ENCODE peak calls at places on chromosome 10, in six cellular contexts. Y is caudate nucleus, J is BJ, Z is HT1080, B is AML-193, M is T-helper 9 cell. F is an unnamed sample.
A peak's percentile ranks its signal among the peaks of the same experiment; 100 is the strongest.

GRCh38 chr10:100345570-100346330 is 1.3 kb upstream of the SCD start:
- DNase-seq in Y (no peak), J (no peak), Z (peak; percentile 56), B (no peak), M (no peak), F (no peak)

GRCh38 chr10:104316321-104317099 is 21.8 kb downstream of the ITPRIP start:
- DNase-seq in Y (no peak), J (no peak), Z (no peak), B (no peak), M (no peak), F (peak; percentile 13)

GRCh38 chr10:129694633-129695356 is 227.8 kb downstream of the MGMT start:
- DNase-seq in Y (peak; percentile 15), J (no peak), Z (no peak), B (no peak), M (no peak), F (no peak)

GRCh38 chr10:112958275-112958995 is 8.4 kb downstream of the TCF7L2 start:
- DNase-seq in Y (no peak), J (peak; percentile 98), Z (peak; percentile 71), B (no peak), M (no peak), F (no peak)

GRCh38 chr10:38605153-38605661 is 511.1 kb downstream of the ZNF37A start:
- DNase-seq in Y (no peak), J (no peak), Z (no peak), B (no peak), M (no peak), F (no peak)

GRCh38 chr10:72328045-72328828 is 26.5 kb downstream of the DNAJB12 start:
- DNase-seq in Y (peak; percentile 47), J (no peak), Z (peak; percentile 67), B (peak; percentile 19), M (no peak), F (no peak)

GRCh38 chr10:8048281-8049008 is 6.0 kb upstream of the GATA3 start:
- DNase-seq in Y (no peak), J (no peak), Z (no peak), B (no peak), M (peak; percentile 59), F (no peak)

GRCh38 chr10:81145975-81146374 is 608.3 kb downstream of the SH2D4B start:
- DNase-seq in Y (no peak), J (no peak), Z (no peak), B (no peak), M (no peak), F (no peak)

GRCh38 chr10:55174419-55174818 is 373.4 kb upstream of the PCDH15 start:
- DNase-seq in Y (no peak), J (no peak), Z (no peak), B (no peak), M (no peak), F (no peak)

GRCh38 chr10:101014966-101015581 is 15.5 kb downstream of the LZTS2 start:
- DNase-seq in Y (peak; percentile 47), J (peak; percentile 42), Z (peak; percentile 97), B (no peak), M (no peak), F (no peak)

GRCh38 chr10:78250313-78251040 is 216.8 kb downstream of the RPS24 start:
- DNase-seq in Y (no peak), J (no peak), Z (no peak), B (peak; percentile 97), M (no peak), F (peak; percentile 78)

GRCh38 chr10:47366731-47367460 is 17.2 kb downstream of the ZNF488 start:
- DNase-seq in Y (no peak), J (no peak), Z (no peak), B (no peak), M (no peak), F (peak; percentile 26)

GRCh38 chr10:6951771-6952170 is 371.7 kb upstream of the PRKCQ start:
- DNase-seq in Y (no peak), J (no peak), Z (no peak), B (no peak), M (no peak), F (no peak)

GRCh38 chr10:38156416-38157269 is 62.5 kb downstream of the ZNF37A start:
- DNase-seq in Y (no peak), J (no peak), Z (no peak), B (no peak), M (no peak), F (no peak)

GRCh38 chr10:30502266-30503058 is 68.5 kb downstream of the MAP3K8 start:
- DNase-seq in Y (no peak), J (no peak), Z (peak; percentile 12), B (peak; percentile 86), M (peak; percentile 21), F (no peak)

GRCh38 chr10:80407836-80408197 is 534 bp upstream of the PRXL2A start:
- DNase-seq in Y (no peak), J (no peak), Z (no peak), B (peak; percentile 15), M (no peak), F (no peak)

GRCh38 chr10:11345224-11346054 is 266.0 kb downstream of the USP6NL start:
- DNase-seq in Y (no peak), J (no peak), Z (peak; percentile 56), B (peak; percentile 65), M (no peak), F (peak; percentile 75)

GRCh38 chr10:34029455-34029854 is 695.0 kb upstream of the NRP1 start:
- DNase-seq in Y (no peak), J (no peak), Z (no peak), B (no peak), M (no peak), F (no peak)

GRCh38 chr10:80542053-80542452 is 4.4 kb downstream of the SH2D4B start:
- DNase-seq in Y (no peak), J (no peak), Z (peak; percentile 62), B (no peak), M (no peak), F (no peak)

GRCh38 chr10:102935510-102935909 is 17.4 kb downstream of the CNNM2 start:
- DNase-seq in Y (no peak), J (no peak), Z (no peak), B (no peak), M (no peak), F (no peak)

GRCh38 chr10:4533626-4534025 is 292.4 kb upstream of the AKR1E2 start:
- DNase-seq in Y (no peak), J (no peak), Z (no peak), B (no peak), M (no peak), F (no peak)

GRCh38 chr10:84296071-84296981 is 32.1 kb upstream of the CCSER2 start:
- DNase-seq in Y (no peak), J (no peak), Z (peak; percentile 87), B (no peak), M (no peak), F (no peak)

GRCh38 chr10:133258066-133258817 is 18.4 kb downstream of the ADAM8 start:
- DNase-seq in Y (no peak), J (no peak), Z (peak; percentile 26), B (no peak), M (no peak), F (no peak)

GRCh38 chr10:32793033-32793432 is 165.0 kb downstream of the ITGB1 start:
- DNase-seq in Y (no peak), J (no peak), Z (no peak), B (no peak), M (no peak), F (no peak)

GRCh38 chr10:35040761-35041501 is 49.2 kb downstream of the CUL2 start:
- DNase-seq in Y (no peak), J (peak; percentile 13), Z (peak; percentile 76), B (no peak), M (no peak), F (no peak)

GRCh38 chr10:104548090-104548489 is 93.0 kb upstream of the SORCS3 start:
- DNase-seq in Y (no peak), J (no peak), Z (no peak), B (no peak), M (no peak), F (no peak)

GRCh38 chr10:49647554-49647953 is 31.9 kb upstream of the C10orf53 start:
- DNase-seq in Y (no peak), J (no peak), Z (no peak), B (no peak), M (no peak), F (no peak)

F was measured in CD14-positive monocyte.